ENCODE peak calls at places on chromosomes 13 and 19, in five cellular contexts. S is choroid plexus epithelial cell, J is AG04449, R is tibial artery, C is esophagus squamous epithelium. H is an unnamed sample.

GRCh38 chr19:13492128-13492527 is 14.2 kb downstream of the CACNA1A start:
- DNase-seq in S (peak), J (peak), R (no peak), C (no peak), H (peak)

GRCh38 chr13:88022826-88023225 is 351.7 kb downstream of the SLITRK5 start:
- DNase-seq in S (peak), J (no peak), R (no peak), C (no peak), H (no peak)

GRCh38 chr13:62704795-62705329 is 1289.2 kb upstream of the PCDH20 start:
- DNase-seq in S (no peak), J (no peak), R (no peak), C (no peak), H (no peak)

GRCh38 chr13:109698779-109699178 is 87.6 kb downstream of the IRS2 start:
- DNase-seq in S (peak), J (peak), R (no peak), C (no peak), H (peak)

GRCh38 chr19:34330116-34330515 is 34.9 kb upstream of the GPI start:
- DNase-seq in S (no peak), J (no peak), R (no peak), C (no peak), H (no peak)

GRCh38 chr13:23554000-23554399 is 16.2 kb upstream of the TNFRSF19 start:
- DNase-seq in S (no peak), J (no peak), R (no peak), C (no peak), H (no peak)

GRCh38 chr13:85528578-85529215 is 270.5 kb downstream of the SLITRK6 start:
- DNase-seq in S (peak), J (peak), R (no peak), C (no peak), H (peak)

GRCh38 chr13:85974604-85975366 is 175.6 kb upstream of the SLITRK6 start:
- DNase-seq in S (peak), J (no peak), R (no peak), C (no peak), H (no peak)

GRCh38 chr19:35351441-35352176 is 3.9 kb downstream of the FFAR1 start:
- DNase-seq in S (no peak), J (no peak), R (no peak), C (no peak), H (no peak)

GRCh38 chr19:55344444-55344843 is 4.8 kb downstream of the KMT5C start:
- DNase-seq in S (no peak), J (no peak), R (no peak), C (no peak), H (no peak)

GRCh38 chr13:29162638-29163037 is 342.5 kb downstream of the MTUS2 start:
- DNase-seq in S (peak), J (peak), R (no peak), C (no peak), H (no peak)

GRCh38 chr13:99086869-99087129 is 108.9 kb upstream of the DOCK9 start:
- DNase-seq in S (peak), J (no peak), R (no peak), C (no peak), H (no peak)

GRCh38 chr13:20356437-20356836 is 124.3 kb upstream of the GJB6 start:
- DNase-seq in S (no peak), J (no peak), R (no peak), C (no peak), H (no peak)

GRCh38 chr13:111004444-111004843 is 89.6 kb upstream of the ANKRD10 start:
- DNase-seq in S (no peak), J (no peak), R (no peak), C (no peak), H (no peak)

GRCh38 chr19:17311455-17312248 is 2.3 kb downstream of the DDA1 start:
- DNase-seq in S (peak), J (no peak), R (no peak), C (no peak), H (no peak)

GRCh38 chr13:30985637-30986205 is 53.3 kb downstream of the TEX26 start:
- DNase-seq in S (peak), J (no peak), R (no peak), C (no peak), H (no peak)

GRCh38 chr13:94009696-94010095 is 469.8 kb downstream of the DCT start:
- DNase-seq in S (peak), J (peak), R (no peak), C (no peak), H (peak)

GRCh38 chr19:51552996-51553725 is 17.9 kb upstream of the ZNF175 start:
- DNase-seq in S (peak), J (no peak), R (peak), C (no peak), H (no peak)

GRCh38 chr19:23957660-23958281 is 43.1 kb downstream of the ZNF726 start:
- DNase-seq in S (peak), J (peak), R (no peak), C (no peak), H (peak)

GRCh38 chr19:13633109-13633508 is 126.8 kb upstream of the CACNA1A start:
- DNase-seq in S (peak), J (peak), R (no peak), C (no peak), H (no peak)

GRCh38 chr13:28568286-28568685 is 73.4 kb upstream of the FLT1 start:
- DNase-seq in S (peak), J (no peak), R (peak), C (no peak), H (no peak)

GRCh38 chr13:60372141-60372540 is 24.9 kb upstream of the TDRD3 start:
- DNase-seq in S (no peak), J (no peak), R (no peak), C (no peak), H (no peak)

GRCh38 chr19:18852634-18853033 is 20.9 kb downstream of the UPF1 start:
- DNase-seq in S (no peak), J (no peak), R (no peak), C (no peak), H (no peak)

GRCh38 chr13:49055021-49055420 is 79.3 kb downstream of the FNDC3A start:
- DNase-seq in S (no peak), J (no peak), R (no peak), C (no peak), H (no peak)

GRCh38 chr13:56773148-56773547 is 367.6 kb upstream of the PRR20A start:
- DNase-seq in S (no peak), J (no peak), R (no peak), C (no peak), H (no peak)

GRCh38 chr13:31824705-31825512 is 85.6 kb downstream of the RXFP2 start:
- DNase-seq in S (peak), J (no peak), R (no peak), C (no peak), H (no peak)

GRCh38 chr19:56253737-56254136 is 18.8 kb upstream of the EDDM13 start:
- DNase-seq in S (peak), J (peak), R (no peak), C (no peak), H (peak)

GRCh38 chr13:109575821-109576220 is 210.6 kb downstream of the IRS2 start:
- DNase-seq in S (no peak), J (no peak), R (no peak), C (no peak), H (no peak)

GRCh38 chr13:101612736-101613135 is 160.3 kb downstream of the ITGBL1 start:
- DNase-seq in S (peak), J (no peak), R (no peak), C (no peak), H (no peak)

GRCh38 chr19:39115105-39115847 is 10.3 kb upstream of the PAK4 start:
- DNase-seq in S (no peak), J (no peak), R (no peak), C (no peak), H (no peak)

GRCh38 chr13:98273824-98274786 is 97.0 kb upstream of the RNF113B start:
- DNase-seq in S (peak), J (no peak), R (no peak), C (no peak), H (no peak)

GRCh38 chr13:94674609-94675348 is 37.6 kb downstream of the SOX21 start:
- DNase-seq in S (peak), J (no peak), R (peak), C (no peak), H (no peak)

GRCh38 chr13:49410006-49410405 is 33.9 kb downstream of the CAB39L start:
- DNase-seq in S (peak), J (no peak), R (no peak), C (no peak), H (no peak)

GRCh38 chr13:44266772-44267171 is 106.9 kb upstream of the SERP2 start:
- DNase-seq in S (no peak), J (no peak), R (no peak), C (no peak), H (no peak)

GRCh38 chr19:4849019-4849418 is 17.5 kb upstream of the TICAM1 start:
- DNase-seq in S (no peak), J (no peak), R (no peak), C (no peak), H (no peak)

GRCh38 chr19:4852484-4852883 is 15.0 kb downstream of the PLIN3 start:
- DNase-seq in S (no peak), J (no peak), R (no peak), C (no peak), H (no peak)

GRCh38 chr19:4847190-4847973 is 15.9 kb upstream of the TICAM1 start:
- DNase-seq in S (no peak), J (no peak), R (no peak), C (no peak), H (no peak)

DNA sequence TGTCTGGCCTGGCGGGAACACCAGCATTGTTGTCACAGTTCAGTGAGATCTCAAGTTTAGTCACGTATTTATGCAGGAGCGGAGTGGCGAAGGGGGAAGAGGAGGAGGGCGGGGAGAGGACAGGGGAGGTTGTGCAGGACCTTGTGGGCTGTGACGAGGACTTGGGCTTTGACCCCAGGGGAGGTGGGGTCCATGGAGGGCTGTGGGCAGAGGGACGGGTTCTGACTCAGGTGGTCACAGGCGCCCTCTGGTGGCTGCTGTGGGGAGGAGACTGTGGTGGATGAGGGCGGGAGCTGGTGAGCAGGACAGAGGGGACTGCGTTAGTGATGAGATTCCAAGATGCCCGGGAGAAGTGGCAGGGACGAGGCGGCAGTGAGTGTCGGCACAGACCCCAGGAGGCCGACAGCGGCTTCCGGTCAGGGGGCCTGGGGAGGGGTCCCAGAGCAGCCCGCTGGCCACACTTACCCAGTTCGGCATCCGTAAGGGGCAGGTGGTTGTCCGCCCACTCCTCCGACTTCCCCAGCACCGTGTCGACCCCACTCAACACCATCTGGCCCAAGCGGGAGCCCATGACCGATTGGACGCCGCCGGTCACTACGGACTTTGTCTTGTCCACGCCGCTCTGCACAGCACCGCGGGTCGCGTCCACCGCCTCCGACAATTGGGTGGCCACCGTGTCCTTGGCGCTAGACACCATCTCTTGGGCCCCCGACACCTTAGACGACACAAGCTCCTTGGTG is 15.7 kb downstream of the PLIN3 start:
- DNase-seq in S (peak), J (no peak), R (peak), C (no peak), H (no peak)
- TF ChIP-seq CTCF in S (peak), J (peak), R (peak), C (peak), H (peak)

GRCh38 chr19:45200614-45201013 is 22.0 kb downstream of the BLOC1S3 start:
- DNase-seq in S (peak), J (no peak), R (no peak), C (no peak), H (no peak)
- TF ChIP-seq CTCF in S (peak), J (peak), R (no peak), C (peak), H (peak)

GRCh38 chr13:81957121-81957520 is 1616.2 kb upstream of the SPRY2 start:
- DNase-seq in S (no peak), J (no peak), R (no peak), C (no peak), H (no peak)
- TF ChIP-seq CTCF in S (peak), J (no peak), R (no peak), C (no peak), H (no peak)

DNA sequence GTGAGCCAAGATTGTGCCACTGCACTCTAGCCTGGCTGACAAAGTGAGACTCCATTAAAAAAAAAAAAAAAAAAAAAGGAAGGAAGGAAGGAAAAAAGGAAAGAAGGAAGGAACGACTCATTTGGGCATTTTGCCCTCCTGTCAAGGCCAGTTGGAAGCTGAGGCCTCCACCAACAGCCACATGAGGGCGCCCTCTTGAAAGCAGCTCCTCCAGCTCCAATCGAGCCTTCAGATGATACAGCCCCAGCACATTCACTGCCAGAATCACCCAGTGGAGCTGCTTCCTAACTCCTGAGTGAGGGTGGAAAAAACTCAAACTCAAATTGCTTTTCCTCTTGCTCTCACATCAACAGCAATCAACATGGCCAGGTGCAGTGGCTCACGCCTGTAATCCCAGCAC is 40.9 kb downstream of the GNG7 start:
- DNase-seq in S (peak), J (no peak), R (no peak), C (no peak), H (no peak)
- TF ChIP-seq CTCF in S (peak), J (no peak), R (no peak), C (no peak), H (peak)

DNA sequence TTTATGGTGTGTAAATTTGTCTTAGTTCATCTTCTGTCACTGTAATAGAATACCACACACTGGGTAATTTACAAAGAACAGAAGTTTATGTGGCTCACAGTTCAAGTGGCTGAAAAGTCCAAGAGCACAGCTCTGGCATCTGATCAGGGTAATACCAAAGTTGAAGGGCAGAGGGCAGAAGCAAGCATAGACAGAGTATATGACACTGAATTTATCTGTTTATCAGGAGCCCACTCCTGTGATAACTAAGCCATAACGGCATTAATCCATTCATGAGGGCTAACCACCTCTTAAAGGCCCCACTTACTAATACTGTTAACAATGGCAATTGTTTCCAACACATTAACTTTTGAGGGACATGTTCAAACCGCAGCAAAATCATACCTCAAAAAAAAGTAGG is 4.0 kb upstream of the RFXAP start:
- DNase-seq in S (no peak), J (no peak), R (no peak), C (no peak), H (no peak)
- TF ChIP-seq CTCF in S (peak), J (no peak), R (no peak), C (no peak), H (peak)

H was measured in AG09309.